ENCODE peak calls at places on chromosomes 12 and 14, in five cellular contexts. J is activated effector memory CD4-positive, alpha-beta T cell treated with Interleukin-2 at 50 U/mL for 16 hours; O is left kidney; T is kidney tubule cell; B is GM20000. N is an unnamed sample.

GRCh38 chr14:30252151-30252550 is 306.8 kb upstream of the G2E3 start:
- DNase-seq in J (no peak), O (no peak), T (no peak), B (no peak), N (no peak)

GRCh38 chr12:131044136-131044535 is 90.4 kb downstream of the ADGRD1 start:
- DNase-seq in J (no peak), O (no peak), T (no peak), B (no peak), N (no peak)

GRCh38 chr14:24260026-24260779 is 2.8 kb downstream of the TGM1 start:
- DNase-seq in J (no peak), O (no peak), T (no peak), B (no peak), N (no peak)

GRCh38 chr14:87503711-87504110 is 489.3 kb downstream of the GALC start:
- DNase-seq in J (no peak), O (no peak), T (no peak), B (no peak), N (no peak)

GRCh38 chr12:14910090-14910915 is 24.6 kb upstream of the MGP start:
- DNase-seq in J (no peak), O (no peak), T (peak), B (no peak), N (no peak)

GRCh38 chr12:50099302-50100008 is 4.4 kb upstream of the GPD1 start:
- DNase-seq in J (no peak), O (no peak), T (no peak), B (no peak), N (no peak)

GRCh38 chr14:20179218-20179617 is 11.5 kb upstream of the OR11G2 start:
- DNase-seq in J (no peak), O (no peak), T (no peak), B (no peak), N (no peak)

GRCh38 chr12:120238224-120238616 is 27.3 kb downstream of the PXN start:
- DNase-seq in J (no peak), O (no peak), T (no peak), B (no peak), N (no peak)

GRCh38 chr14:20455355-20456300 is 602 bp downstream of the APEX1 start:
- DNase-seq in J (no peak), O (no peak), T (peak), B (peak), N (peak)

GRCh38 chr12:130818381-130819247 is 20.4 kb downstream of the STX2 start:
- DNase-seq in J (peak), O (peak), T (peak), B (peak), N (peak)

GRCh38 chr14:80202888-80203562 is 8.3 kb downstream of the DIO2 start:
- DNase-seq in J (no peak), O (no peak), T (peak), B (peak), N (peak)

GRCh38 chr14:74945852-74946658 is 9.3 kb downstream of the PGF start:
- DNase-seq in J (peak), O (peak), T (peak), B (peak), N (peak)

GRCh38 chr12:91177380-91177779 is 5.2 kb downstream of the DCN start:
- DNase-seq in J (no peak), O (no peak), T (no peak), B (no peak), N (no peak)

GRCh38 chr14:63564318-63564717 is 21.1 kb upstream of the PPP2R5E start:
- DNase-seq in J (no peak), O (no peak), T (peak), B (no peak), N (no peak)

GRCh38 chr14:57492859-57493258 is 798 bp downstream of the CCDC198 start:
- DNase-seq in J (no peak), O (peak), T (peak), B (no peak), N (no peak)

GRCh38 chr12:122182887-122183587 is at the start of gene LRRC43:
- DNase-seq in J (peak), O (peak), T (peak), B (peak), N (peak)

GRCh38 chr12:108854453-108855283 is 2.7 kb downstream of the SSH1 start:
- DNase-seq in J (no peak), O (no peak), T (peak), B (peak), N (peak)

GRCh38 chr12:29282452-29282851 is 98.5 kb downstream of the ERGIC2 start:
- DNase-seq in J (no peak), O (peak), T (no peak), B (no peak), N (no peak)

GRCh38 chr14:50053935-50054334 is 62.4 kb downstream of the VCPKMT start:
- DNase-seq in J (no peak), O (no peak), T (no peak), B (no peak), N (no peak)

GRCh38 chr12:10718279-10718821 is 4.8 kb downstream of the YBX3 start:
- DNase-seq in J (no peak), O (peak), T (peak), B (no peak), N (no peak)

GRCh38 chr12:12985817-12986408 is 14.2 kb downstream of the HEBP1 start:
- DNase-seq in J (no peak), O (peak), T (peak), B (no peak), N (no peak)

GRCh38 chr12:58502236-58502635 is 418.1 kb downstream of the LRIG3 start:
- DNase-seq in J (no peak), O (peak), T (no peak), B (no peak), N (no peak)

GRCh38 chr12:51381226-51382079 is 9.8 kb downstream of the GALNT6 start:
- DNase-seq in J (no peak), O (no peak), T (no peak), B (no peak), N (no peak)

GRCh38 chr14:63650336-63650952 is 8.8 kb upstream of the WDR89 start:
- DNase-seq in J (peak), O (no peak), T (no peak), B (no peak), N (no peak)

GRCh38 chr14:55864890-55865655 is 253.1 kb upstream of the PELI2 start:
- DNase-seq in J (no peak), O (no peak), T (no peak), B (no peak), N (peak)

GRCh38 chr12:642633-643477 is 20.4 kb downstream of the NINJ2 start:
- DNase-seq in J (peak), O (peak), T (peak), B (peak), N (peak)

GRCh38 chr12:459430-460258 is at the start of gene B4GALNT3:
- DNase-seq in J (peak), O (peak), T (peak), B (peak), N (peak)

GRCh38 chr14:52862652-52863338 is 71.4 kb upstream of the GNPNAT1 start:
- DNase-seq in J (no peak), O (peak), T (no peak), B (no peak), N (no peak)

GRCh38 chr14:35078082-35078481 is 32.0 kb downstream of the FAM177A1 start:
- DNase-seq in J (no peak), O (no peak), T (no peak), B (no peak), N (no peak)

N was measured in GM10248.